ENCODE peak calls at places on chromosomes 4 and X, in ten cellular contexts. One of them, this sample, is unnamed.

GRCh38 chrX:119187298-119187697 is 48.8 kb upstream of the PGRMC1 start:
- DNase-seq in GM12865: no peak
- DNase-seq in neural crest cell: no peak
- DNase-seq in cardiac muscle cell: no peak
- DNase-seq in GM10248: no peak
- DNase-seq in heart right ventricle: no peak
- DNase-seq in heart left ventricle: no peak
- DNase-seq in WTC11: no peak
- DNase-seq in WERI-Rb-1: no peak
- DNase-seq in foreskin fibroblast: no peak
- DNase-seq in this sample: no peak

GRCh38 chr4:53656421-53656981 is 65.2 kb upstream of the LNX1 start:
- DNase-seq in WTC11: no peak
- DNase-seq in neural crest cell: no peak
- DNase-seq in cardiac muscle cell: peak; percentile 79
- DNase-seq in heart left ventricle: no peak
- DNase-seq in GM12865: no peak
- DNase-seq in WERI-Rb-1: no peak
- DNase-seq in foreskin fibroblast: peak; percentile 74
- DNase-seq in heart right ventricle: no peak
- DNase-seq in GM10248: no peak
- DNase-seq in this sample: no peak

GRCh38 chr4:119300072-119300387 is 21.9 kb downstream of the FABP2 start:
- DNase-seq in heart right ventricle: peak; percentile 21
- DNase-seq in neural crest cell: peak; percentile 19
- DNase-seq in cardiac muscle cell: peak; percentile 75
- DNase-seq in GM12865: peak; percentile 35
- DNase-seq in WERI-Rb-1: peak; percentile 27
- DNase-seq in foreskin fibroblast: no peak
- DNase-seq in heart left ventricle: peak; percentile 54
- DNase-seq in GM10248: no peak
- DNase-seq in WTC11: peak; percentile 14
- DNase-seq in this sample: peak; percentile 60

GRCh38 chr4:185479507-185479971 is 8.0 kb upstream of the CCDC110 start:
- DNase-seq in GM10248: peak; percentile 59
- DNase-seq in foreskin fibroblast: no peak
- DNase-seq in GM12865: peak; percentile 89
- DNase-seq in WTC11: no peak
- DNase-seq in WERI-Rb-1: no peak
- DNase-seq in cardiac muscle cell: no peak
- DNase-seq in heart right ventricle: no peak
- DNase-seq in heart left ventricle: no peak
- DNase-seq in neural crest cell: no peak
- DNase-seq in this sample: no peak

GRCh38 chr4:85883180-85883579 is 408.2 kb downstream of the ARHGAP24 start:
- DNase-seq in heart right ventricle: no peak
- DNase-seq in GM12865: no peak
- DNase-seq in GM10248: no peak
- DNase-seq in WTC11: no peak
- DNase-seq in foreskin fibroblast: no peak
- DNase-seq in WERI-Rb-1: no peak
- DNase-seq in neural crest cell: no peak
- DNase-seq in heart left ventricle: no peak
- DNase-seq in cardiac muscle cell: no peak
- DNase-seq in this sample: no peak

GRCh38 chr4:100420571-100420970 is 97.3 kb downstream of the EMCN start:
- DNase-seq in GM12865: no peak
- DNase-seq in WTC11: no peak
- DNase-seq in GM10248: no peak
- DNase-seq in WERI-Rb-1: no peak
- DNase-seq in cardiac muscle cell: no peak
- DNase-seq in heart right ventricle: no peak
- DNase-seq in heart left ventricle: no peak
- DNase-seq in neural crest cell: no peak
- DNase-seq in foreskin fibroblast: no peak
- DNase-seq in this sample: no peak

GRCh38 chr4:181952478-181952877 is 290.7 kb upstream of the TENM3 start:
- DNase-seq in foreskin fibroblast: peak; percentile 82
- DNase-seq in neural crest cell: no peak
- DNase-seq in cardiac muscle cell: peak; percentile 92
- DNase-seq in WTC11: no peak
- DNase-seq in heart right ventricle: no peak
- DNase-seq in heart left ventricle: no peak
- DNase-seq in WERI-Rb-1: no peak
- DNase-seq in GM12865: no peak
- DNase-seq in GM10248: no peak
- DNase-seq in this sample: peak; percentile 22

GRCh38 chr4:13534344-13535063 is 9.8 kb downstream of the NKX3-2 start:
- DNase-seq in WERI-Rb-1: no peak
- DNase-seq in WTC11: no peak
- DNase-seq in heart right ventricle: no peak
- DNase-seq in GM12865: no peak
- DNase-seq in heart left ventricle: no peak
- DNase-seq in foreskin fibroblast: no peak
- DNase-seq in cardiac muscle cell: no peak
- DNase-seq in neural crest cell: no peak
- DNase-seq in GM10248: no peak
- DNase-seq in this sample: no peak

GRCh38 chr4:27129871-27130277 is 269.2 kb downstream of the STIM2 start:
- DNase-seq in GM10248: no peak
- DNase-seq in cardiac muscle cell: no peak
- DNase-seq in heart left ventricle: no peak
- DNase-seq in WERI-Rb-1: no peak
- DNase-seq in foreskin fibroblast: no peak
- DNase-seq in neural crest cell: no peak
- DNase-seq in WTC11: no peak
- DNase-seq in heart right ventricle: no peak
- DNase-seq in GM12865: peak; percentile 3
- DNase-seq in this sample: no peak

GRCh38 chr4:13908455-13908854 is 280.9 kb upstream of the BOD1L1 start:
- DNase-seq in neural crest cell: no peak
- DNase-seq in GM10248: no peak
- DNase-seq in foreskin fibroblast: no peak
- DNase-seq in WERI-Rb-1: no peak
- DNase-seq in cardiac muscle cell: peak; percentile 32
- DNase-seq in WTC11: no peak
- DNase-seq in heart right ventricle: no peak
- DNase-seq in heart left ventricle: no peak
- DNase-seq in GM12865: no peak
- DNase-seq in this sample: no peak

GRCh38 chrX:120456973-120457372 is 12.1 kb downstream of the LAMP2 start:
- DNase-seq in foreskin fibroblast: peak; percentile 23
- DNase-seq in cardiac muscle cell: no peak
- DNase-seq in WERI-Rb-1: no peak
- DNase-seq in WTC11: no peak
- DNase-seq in GM12865: peak; percentile 12
- DNase-seq in neural crest cell: no peak
- DNase-seq in heart right ventricle: no peak
- DNase-seq in GM10248: peak; percentile 8
- DNase-seq in heart left ventricle: no peak
- DNase-seq in this sample: no peak

GRCh38 chrX:42746606-42747005 is 31.4 kb downstream of the PPP1R2C start:
- DNase-seq in heart right ventricle: no peak
- DNase-seq in WERI-Rb-1: no peak
- DNase-seq in GM12865: no peak
- DNase-seq in foreskin fibroblast: peak; percentile 67
- DNase-seq in neural crest cell: no peak
- DNase-seq in WTC11: no peak
- DNase-seq in cardiac muscle cell: peak; percentile 93
- DNase-seq in GM10248: no peak
- DNase-seq in heart left ventricle: no peak
- DNase-seq in this sample: no peak

DNA sequence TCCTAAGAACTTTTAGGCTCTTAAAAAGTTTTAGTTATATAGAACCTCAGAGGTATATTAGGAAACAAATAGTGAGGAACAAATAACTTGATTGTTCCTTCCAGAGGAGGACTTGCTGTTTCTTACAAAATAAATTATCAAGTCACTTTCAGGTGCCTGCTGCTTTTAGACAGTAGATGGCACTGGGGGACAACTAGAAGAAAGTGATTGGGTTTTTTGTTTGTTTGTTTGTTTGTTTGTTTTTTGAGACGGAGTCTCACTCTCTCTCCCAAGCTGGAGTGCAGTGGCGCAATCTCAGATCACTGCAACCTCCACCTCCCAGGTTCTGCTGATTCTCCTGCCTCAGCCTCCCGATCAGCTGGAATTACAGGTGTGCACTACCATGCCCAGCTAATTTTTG is 35.4 kb upstream of the CDKL5 start:
- DNase-seq in neural crest cell: no peak
- DNase-seq in WERI-Rb-1: no peak
- DNase-seq in heart left ventricle: no peak
- DNase-seq in cardiac muscle cell: no peak
- DNase-seq in heart right ventricle: no peak
- DNase-seq in GM10248: no peak
- DNase-seq in foreskin fibroblast: no peak
- DNase-seq in GM12865: peak; percentile 8
- DNase-seq in WTC11: no peak
- DNase-seq in this sample: no peak
- TF ChIP-seq CTCF in neural crest cell: peak; percentile 26
- TF ChIP-seq CTCF in WERI-Rb-1: peak; percentile 38
- TF ChIP-seq CTCF in heart left ventricle: no peak
- TF ChIP-seq CTCF in cardiac muscle cell: no peak
- TF ChIP-seq CTCF in heart right ventricle: no peak
- TF ChIP-seq CTCF in GM10248: no peak
- TF ChIP-seq CTCF in foreskin fibroblast: no peak
- TF ChIP-seq CTCF in GM12865: no peak
- TF ChIP-seq CTCF in WTC11: no peak
- TF ChIP-seq CTCF in this sample: no peak

DNA sequence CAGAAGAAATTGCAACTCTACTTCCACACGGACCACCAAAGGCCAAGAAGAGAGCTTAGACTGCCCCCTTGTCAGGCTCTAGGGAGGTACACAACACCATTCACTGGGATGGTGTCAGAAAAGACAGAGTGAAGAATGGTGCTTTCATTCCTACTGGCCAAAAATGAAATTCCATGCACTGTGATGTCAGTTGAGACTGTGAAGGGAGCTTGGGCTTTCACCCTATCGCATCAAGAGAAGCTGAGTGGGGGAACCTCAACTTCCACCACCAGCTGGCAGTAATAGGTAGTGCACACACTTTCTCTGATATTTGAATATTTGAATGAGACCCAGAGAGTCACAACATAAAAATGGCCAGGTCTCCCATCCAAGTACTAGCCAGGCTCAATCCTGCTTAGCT is 65.9 kb downstream of the ZNF711 start:
- DNase-seq in neural crest cell: no peak
- DNase-seq in foreskin fibroblast: no peak
- DNase-seq in GM10248: no peak
- DNase-seq in cardiac muscle cell: no peak
- DNase-seq in heart right ventricle: no peak
- DNase-seq in WERI-Rb-1: no peak
- DNase-seq in GM12865: no peak
- DNase-seq in WTC11: peak; percentile 8
- DNase-seq in heart left ventricle: no peak
- DNase-seq in this sample: no peak
- TF ChIP-seq CTCF in neural crest cell: peak; percentile 13
- TF ChIP-seq CTCF in foreskin fibroblast: no peak
- TF ChIP-seq CTCF in GM10248: no peak
- TF ChIP-seq CTCF in cardiac muscle cell: no peak
- TF ChIP-seq CTCF in heart right ventricle: no peak
- TF ChIP-seq CTCF in WERI-Rb-1: peak; percentile 19
- TF ChIP-seq CTCF in GM12865: no peak
- TF ChIP-seq CTCF in WTC11: no peak
- TF ChIP-seq CTCF in heart left ventricle: no peak
- TF ChIP-seq CTCF in this sample: no peak

GRCh38 chr4:118141240-118141639 is 107.0 kb downstream of the NDST3 start:
- DNase-seq in WTC11: no peak
- DNase-seq in heart left ventricle: no peak
- DNase-seq in neural crest cell: no peak
- DNase-seq in foreskin fibroblast: no peak
- DNase-seq in cardiac muscle cell: no peak
- DNase-seq in WERI-Rb-1: no peak
- DNase-seq in GM12865: no peak
- DNase-seq in GM10248: no peak
- DNase-seq in heart right ventricle: no peak
- DNase-seq in this sample: no peak
- TF ChIP-seq CTCF in WTC11: no peak
- TF ChIP-seq CTCF in heart left ventricle: no peak
- TF ChIP-seq CTCF in neural crest cell: no peak
- TF ChIP-seq CTCF in foreskin fibroblast: no peak
- TF ChIP-seq CTCF in cardiac muscle cell: no peak
- TF ChIP-seq CTCF in WERI-Rb-1: no peak
- TF ChIP-seq CTCF in GM12865: no peak
- TF ChIP-seq CTCF in GM10248: no peak
- TF ChIP-seq CTCF in heart right ventricle: no peak
- TF ChIP-seq CTCF in this sample: no peak

GRCh38 chr4:166501941-166502382 is 628.9 kb downstream of the TLL1 start:
- DNase-seq in neural crest cell: peak; percentile 18
- DNase-seq in WERI-Rb-1: peak; percentile 28
- DNase-seq in heart right ventricle: no peak
- DNase-seq in foreskin fibroblast: no peak
- DNase-seq in GM10248: peak; percentile 11
- DNase-seq in heart left ventricle: peak; percentile 25
- DNase-seq in WTC11: peak; percentile 74
- DNase-seq in GM12865: peak; percentile 60
- DNase-seq in cardiac muscle cell: peak; percentile 58
- DNase-seq in this sample: peak; percentile 31
- TF ChIP-seq CTCF in neural crest cell: peak; percentile 72
- TF ChIP-seq CTCF in WERI-Rb-1: peak; percentile 58
- TF ChIP-seq CTCF in heart right ventricle: peak; percentile 45
- TF ChIP-seq CTCF in foreskin fibroblast: no peak
- TF ChIP-seq CTCF in GM10248: peak; percentile 28
- TF ChIP-seq CTCF in heart left ventricle: peak; percentile 18
- TF ChIP-seq CTCF in WTC11: peak; percentile 63
- TF ChIP-seq CTCF in GM12865: peak; percentile 56
- TF ChIP-seq CTCF in cardiac muscle cell: peak; percentile 68
- TF ChIP-seq CTCF in this sample: peak; percentile 29

GRCh38 chrX:131747173-131747572 is 203.3 kb downstream of the OR13H1 start:
- DNase-seq in heart left ventricle: no peak
- DNase-seq in neural crest cell: no peak
- DNase-seq in cardiac muscle cell: no peak
- DNase-seq in WERI-Rb-1: peak; percentile 89
- DNase-seq in GM10248: no peak
- DNase-seq in WTC11: no peak
- DNase-seq in GM12865: peak; percentile 30
- DNase-seq in heart right ventricle: no peak
- DNase-seq in foreskin fibroblast: no peak
- DNase-seq in this sample: no peak
- TF ChIP-seq CTCF in heart left ventricle: no peak
- TF ChIP-seq CTCF in neural crest cell: no peak
- TF ChIP-seq CTCF in cardiac muscle cell: no peak
- TF ChIP-seq CTCF in WERI-Rb-1: peak; percentile 74
- TF ChIP-seq CTCF in GM10248: no peak
- TF ChIP-seq CTCF in WTC11: no peak
- TF ChIP-seq CTCF in GM12865: no peak
- TF ChIP-seq CTCF in heart right ventricle: no peak
- TF ChIP-seq CTCF in foreskin fibroblast: no peak
- TF ChIP-seq CTCF in this sample: no peak